ENCODE peak calls at places on chromosomes 16 and 17, in seven cellular contexts. A is esophagus muscularis mucosa, T is HepG2, F is A549, W is psoas muscle, I is HCT116, K is uterus. J is an unnamed sample.
A peak's percentile ranks its signal among the peaks of the same experiment; 100 is the strongest.

GRCh38 chr17:42345396-42346078 is 42.7 kb downstream of the STAT3 start:
- DNase-seq in K (no peak), A (no peak), F (no peak), W (no peak), T (no peak), I (no peak), J (no peak)

GRCh38 chr17:50155115-50155819 is 4.8 kb upstream of the PPP1R9B start:
- DNase-seq in A (no peak), K (no peak), W (peak; percentile 40), T (no peak), I (no peak), F (no peak), J (no peak)

GRCh38 chr16:64158941-64159588 is 962.8 kb downstream of the CDH11 start:
- DNase-seq in W (no peak), I (no peak), K (no peak), T (peak; percentile 94), A (no peak), F (no peak), J (no peak)

GRCh38 chr16:89322381-89323119 is 105.0 kb downstream of the ZNF778 start:
- DNase-seq in K (peak; percentile 79), W (peak; percentile 86), A (no peak), I (no peak), F (peak; percentile 70), T (peak; percentile 74), J (no peak)

GRCh38 chr16:10834766-10835165 is 16.2 kb upstream of the TVP23A start:
- DNase-seq in K (no peak), A (no peak), T (no peak), I (no peak), W (no peak), F (no peak), J (no peak)

GRCh38 chr16:56995136-56995805 is 5.9 kb downstream of the NLRC5 start:
- DNase-seq in I (no peak), A (no peak), T (no peak), K (peak; percentile 1), W (no peak), F (no peak), J (no peak)

GRCh38 chr16:79066621-79067020 is 533.9 kb downstream of the MAF start:
- DNase-seq in F (no peak), K (no peak), W (no peak), I (no peak), T (no peak), A (no peak), J (no peak)

GRCh38 chr17:42679492-42680330 is 1.9 kb downstream of the CCR10 start:
- DNase-seq in W (peak; percentile 85), A (no peak), K (peak; percentile 82), F (peak; percentile 91), T (no peak), I (no peak), J (peak; percentile 85)

GRCh38 chr16:4968879-4969278 is 10.7 kb downstream of the SEC14L5 start:
- DNase-seq in K (no peak), T (no peak), I (no peak), A (no peak), F (no peak), W (no peak), J (no peak)

GRCh38 chr17:7712111-7712771 is 5.3 kb upstream of the DNAH2 start:
- DNase-seq in I (no peak), W (no peak), K (no peak), A (no peak), F (no peak), T (no peak), J (no peak)

GRCh38 chr17:63446981-63447687 is 1.0 kb upstream of the CYB561 start:
- DNase-seq in W (no peak), T (no peak), A (no peak), I (no peak), K (no peak), F (no peak), J (peak; percentile 56)

GRCh38 chr17:17685775-17686291 is 4.6 kb downstream of the RAI1 start:
- DNase-seq in A (no peak), F (peak; percentile 67), I (peak; percentile 60), W (peak; percentile 36), T (no peak), K (no peak), J (peak; percentile 79)

GRCh38 chr17:17682293-17682736 is 1.1 kb downstream of the RAI1 start:
- DNase-seq in I (no peak), W (peak; percentile 55), F (peak; percentile 50), A (no peak), T (no peak), K (peak; percentile 65), J (peak; percentile 67)

GRCh38 chr17:17682737-17683675 is 1.7 kb downstream of the RAI1 start:
- DNase-seq in W (peak; percentile 71), F (peak; percentile 66), K (peak; percentile 75), I (no peak), A (no peak), T (no peak), J (peak; percentile 75)

GRCh38 chr17:17684901-17685774 is 3.9 kb downstream of the RAI1 start:
- DNase-seq in F (no peak), I (no peak), A (no peak), T (no peak), W (no peak), K (no peak), J (no peak)

DNA sequence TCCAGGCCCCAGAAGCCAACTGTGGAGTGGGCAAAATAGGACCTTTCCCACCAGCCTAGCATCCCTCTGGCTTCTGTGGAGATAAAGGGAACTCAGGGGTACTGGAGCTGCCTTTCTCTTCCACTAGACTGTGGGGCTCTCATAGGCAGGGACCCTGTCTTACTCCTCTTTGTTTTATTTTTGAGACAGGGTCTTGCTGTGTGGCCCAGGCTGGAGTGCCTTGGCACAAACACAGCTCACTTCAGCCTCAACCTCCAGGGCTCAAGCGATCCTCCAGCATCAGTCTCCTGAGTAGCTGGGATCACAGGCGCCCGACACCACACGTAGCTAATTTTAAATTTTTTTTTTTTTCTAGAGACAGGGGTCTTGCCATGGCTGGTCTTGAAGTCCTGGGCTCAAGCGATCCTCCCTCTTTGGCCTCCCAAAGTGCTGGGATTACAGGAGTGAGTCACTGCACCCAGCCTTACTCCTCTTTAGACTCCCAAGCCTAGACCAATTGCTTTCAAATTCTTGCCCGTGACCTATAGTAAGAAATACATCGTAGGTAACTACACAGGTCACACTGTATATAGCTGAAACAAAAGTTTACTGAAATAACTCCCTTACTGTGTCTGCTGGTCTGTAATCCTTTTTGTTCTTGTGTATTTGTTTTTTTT is 2.6 kb downstream of the RAI1 start:
- DNase-seq in A (no peak), I (no peak), T (no peak), F (no peak), W (no peak), K (no peak), J (no peak)
- H3K27ac ChIP-seq in A (peak overlapping the region; percentile 96), I (peak overlapping the region; percentile 97), T (peak overlapping the region; percentile 82), F (peak overlapping the region; percentile 97), W (no peak overlapping the region), K (peak overlapping the region; percentile 91), J (peak overlapping the region; percentile 89)

GRCh38 chr17:17109231-17109630 is 67.0 kb downstream of the MPRIP start:
- DNase-seq in K (no peak), W (no peak), I (no peak), A (no peak), T (no peak), F (no peak), J (peak; percentile 59)
- H3K4me1 ChIP-seq in K (peaks cover 28% of the 10 kb centered on the region), W (peaks cover 97% of the 10 kb centered on the region), I (peaks cover 37% of the 10 kb centered on the region), A (peaks cover 84% of the 10 kb centered on the region), T (peaks cover under 1% of the 10 kb centered on the region), F (peaks cover 85% of the 10 kb centered on the region), J (peaks cover 34% of the 10 kb centered on the region)

DNA sequence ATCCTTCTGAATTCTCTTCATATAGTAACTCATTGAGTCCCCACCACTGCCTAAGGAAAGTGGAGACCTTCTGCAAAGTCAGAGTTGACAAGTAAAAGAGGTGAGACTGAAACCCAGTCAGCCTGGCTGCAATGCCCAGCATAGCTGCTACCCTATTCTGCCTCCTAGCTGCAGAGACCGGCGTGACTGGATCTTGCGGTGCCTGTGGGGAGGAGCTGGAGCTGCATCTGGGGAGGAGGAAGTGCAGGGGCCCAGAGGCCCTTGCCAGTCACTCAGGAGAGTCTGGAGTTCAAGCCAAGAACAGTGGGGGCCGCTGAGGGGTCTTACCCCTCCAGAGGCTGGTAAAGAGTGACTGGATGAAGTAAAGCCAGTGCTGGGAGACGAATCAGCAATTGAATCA is 35.0 kb upstream of the ZNF423 start:
- DNase-seq in A (no peak), K (no peak), W (no peak), T (no peak), I (no peak), F (no peak), J (peak; percentile 72)
- TF ChIP-seq CTCF in A (peak; percentile 13), K (peak; percentile 19), W (peak; percentile 8), T (peak; percentile 53), I (peak; percentile 41), F (no peak), J (peak; percentile 68)

DNA sequence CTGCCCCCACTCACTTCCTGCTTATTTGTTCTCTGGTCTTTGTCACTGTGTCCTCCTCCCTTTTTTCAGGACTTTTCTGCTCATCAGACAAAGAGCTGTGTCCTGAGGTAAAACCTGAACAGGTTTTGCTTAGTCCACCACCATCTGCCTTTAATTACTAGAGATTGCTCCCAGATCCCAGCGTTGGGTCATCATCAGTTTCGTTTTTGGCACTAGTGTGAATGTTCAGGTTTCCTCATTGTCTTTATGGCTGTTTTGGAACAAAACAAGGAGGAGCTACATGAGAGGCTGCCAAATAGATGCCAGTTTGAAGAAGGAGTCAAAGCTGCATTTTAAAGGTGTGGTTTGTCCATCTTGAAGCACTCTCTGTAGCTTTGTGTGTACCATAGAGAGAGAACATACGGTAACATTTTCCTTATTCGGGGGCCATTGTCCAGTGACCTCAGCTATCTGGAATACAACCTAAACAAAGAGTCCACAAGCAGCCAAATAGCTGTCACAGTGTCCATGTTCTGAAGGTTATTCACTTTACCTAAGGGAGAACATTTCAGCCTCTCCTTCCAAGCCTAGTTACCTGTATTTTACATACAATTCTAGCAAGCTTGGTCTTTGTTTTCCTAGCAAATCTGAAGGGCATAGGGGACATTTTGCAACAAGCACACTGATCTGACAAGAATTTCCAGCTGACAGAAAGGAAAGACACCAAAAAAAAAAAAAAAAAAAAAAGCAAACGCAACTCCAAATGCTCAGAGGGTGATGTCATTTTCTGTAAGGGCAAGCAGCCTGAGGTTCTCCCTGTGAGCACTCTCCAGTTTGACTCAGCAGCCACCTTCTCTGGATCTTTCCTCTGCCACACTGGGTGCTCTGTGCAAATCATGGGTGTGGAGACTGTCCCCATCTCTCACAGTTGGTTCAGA is 196.1 kb downstream of the NTN1 start:
- DNase-seq in K (no peak), T (peak; percentile 18), I (no peak), A (no peak), F (no peak), W (no peak), J (no peak)
- H3K27ac ChIP-seq in K (peak overlapping the region; percentile 66), T (no peak overlapping the region), I (no peak overlapping the region), A (peak overlapping the region; percentile 83), F (peak overlapping the region; percentile 52), W (no peak overlapping the region), J (peak overlapping the region; percentile 47)